ENCODE peak calls at places on chromosomes 4 and X, in eight cellular contexts. One of them, this sample, is unnamed.

GRCh38 chr4:150567070-150567469 is 14.9 kb upstream of the MAB21L2 start:
- DNase-seq in right atrium auricular region: no peak
- DNase-seq in neural progenitor cell: no peak
- DNase-seq in endodermal cell: no peak
- DNase-seq in ovary: no peak
- DNase-seq in adrenal gland: no peak
- DNase-seq in cardiac muscle cell: no peak
- DNase-seq in sigmoid colon: no peak
- DNase-seq in this sample: no peak

GRCh38 chr4:166655231-166655630 is 579.1 kb downstream of the SPOCK3 start:
- DNase-seq in sigmoid colon: no peak
- DNase-seq in ovary: no peak
- DNase-seq in right atrium auricular region: no peak
- DNase-seq in neural progenitor cell: no peak
- DNase-seq in cardiac muscle cell: no peak
- DNase-seq in adrenal gland: no peak
- DNase-seq in endodermal cell: no peak
- DNase-seq in this sample: no peak

GRCh38 chr4:107392951-107393350 is 327.1 kb downstream of the PAPSS1 start:
- DNase-seq in neural progenitor cell: no peak
- DNase-seq in endodermal cell: no peak
- DNase-seq in adrenal gland: no peak
- DNase-seq in right atrium auricular region: no peak
- DNase-seq in ovary: no peak
- DNase-seq in cardiac muscle cell: no peak
- DNase-seq in sigmoid colon: peak
- DNase-seq in this sample: no peak

GRCh38 chr4:118224239-118224829 is 128.5 kb downstream of the PRSS12 start:
- DNase-seq in cardiac muscle cell: peak
- DNase-seq in adrenal gland: no peak
- DNase-seq in neural progenitor cell: peak
- DNase-seq in ovary: no peak
- DNase-seq in sigmoid colon: no peak
- DNase-seq in endodermal cell: no peak
- DNase-seq in right atrium auricular region: no peak
- DNase-seq in this sample: no peak

GRCh38 chr4:7052923-7053715 is 9.9 kb downstream of the TADA2B start:
- DNase-seq in cardiac muscle cell: no peak
- DNase-seq in neural progenitor cell: no peak
- DNase-seq in right atrium auricular region: no peak
- DNase-seq in ovary: no peak
- DNase-seq in endodermal cell: no peak
- DNase-seq in adrenal gland: peak
- DNase-seq in sigmoid colon: peak
- DNase-seq in this sample: no peak

GRCh38 chrX:135463937-135464336 is 42.2 kb downstream of the SMIM10L2A start:
- DNase-seq in sigmoid colon: no peak
- DNase-seq in neural progenitor cell: no peak
- DNase-seq in adrenal gland: no peak
- DNase-seq in right atrium auricular region: no peak
- DNase-seq in cardiac muscle cell: no peak
- DNase-seq in ovary: no peak
- DNase-seq in endodermal cell: no peak
- DNase-seq in this sample: no peak

GRCh38 chr4:8435656-8436121 is 4.8 kb downstream of the ACOX3 start:
- DNase-seq in ovary: no peak
- DNase-seq in cardiac muscle cell: peak
- DNase-seq in endodermal cell: peak
- DNase-seq in adrenal gland: no peak
- DNase-seq in right atrium auricular region: no peak
- DNase-seq in neural progenitor cell: no peak
- DNase-seq in sigmoid colon: no peak
- DNase-seq in this sample: no peak

GRCh38 chr4:76533314-76533713 is 98.3 kb downstream of the SHROOM3 start:
- DNase-seq in ovary: no peak
- DNase-seq in right atrium auricular region: no peak
- DNase-seq in cardiac muscle cell: no peak
- DNase-seq in adrenal gland: no peak
- DNase-seq in endodermal cell: no peak
- DNase-seq in neural progenitor cell: no peak
- DNase-seq in sigmoid colon: no peak
- DNase-seq in this sample: no peak

GRCh38 chrX:49877397-49878101 is 1.7 kb upstream of the USP27X start:
- DNase-seq in ovary: no peak
- DNase-seq in neural progenitor cell: no peak
- DNase-seq in right atrium auricular region: no peak
- DNase-seq in endodermal cell: no peak
- DNase-seq in cardiac muscle cell: no peak
- DNase-seq in adrenal gland: no peak
- DNase-seq in sigmoid colon: no peak
- DNase-seq in this sample: no peak

GRCh38 chr4:2515835-2516550 is 20.5 kb upstream of the FAM193A start:
- DNase-seq in ovary: peak
- DNase-seq in neural progenitor cell: no peak
- DNase-seq in endodermal cell: no peak
- DNase-seq in sigmoid colon: peak
- DNase-seq in right atrium auricular region: peak
- DNase-seq in adrenal gland: no peak
- DNase-seq in cardiac muscle cell: no peak
- DNase-seq in this sample: no peak

GRCh38 chrX:38192007-38192625 is 28.6 kb downstream of the SRPX start:
- DNase-seq in right atrium auricular region: no peak
- DNase-seq in ovary: no peak
- DNase-seq in endodermal cell: peak
- DNase-seq in adrenal gland: peak
- DNase-seq in cardiac muscle cell: peak
- DNase-seq in sigmoid colon: no peak
- DNase-seq in neural progenitor cell: peak
- DNase-seq in this sample: no peak

GRCh38 chr4:2886622-2887021 is 43.0 kb downstream of the ADD1 start:
- DNase-seq in sigmoid colon: no peak
- DNase-seq in ovary: no peak
- DNase-seq in endodermal cell: no peak
- DNase-seq in adrenal gland: no peak
- DNase-seq in cardiac muscle cell: peak
- DNase-seq in neural progenitor cell: peak
- DNase-seq in right atrium auricular region: no peak
- DNase-seq in this sample: no peak

GRCh38 chr4:187814737-187815465 is 180.7 kb upstream of the ZFP42 start:
- DNase-seq in adrenal gland: peak
- DNase-seq in endodermal cell: no peak
- DNase-seq in sigmoid colon: no peak
- DNase-seq in ovary: peak
- DNase-seq in cardiac muscle cell: no peak
- DNase-seq in right atrium auricular region: no peak
- DNase-seq in neural progenitor cell: no peak
- DNase-seq in this sample: no peak

GRCh38 chr4:77582716-77583115 is 22.9 kb upstream of the CXCL13 start:
- DNase-seq in adrenal gland: no peak
- DNase-seq in right atrium auricular region: no peak
- DNase-seq in neural progenitor cell: no peak
- DNase-seq in sigmoid colon: no peak
- DNase-seq in ovary: no peak
- DNase-seq in cardiac muscle cell: no peak
- DNase-seq in endodermal cell: no peak
- DNase-seq in this sample: no peak

GRCh38 chr4:140152760-140153418 is 1.1 kb downstream of the MAML3 start:
- DNase-seq in adrenal gland: peak
- DNase-seq in sigmoid colon: peak
- DNase-seq in endodermal cell: peak
- DNase-seq in cardiac muscle cell: peak
- DNase-seq in neural progenitor cell: peak
- DNase-seq in right atrium auricular region: peak
- DNase-seq in ovary: peak
- DNase-seq in this sample: peak

GRCh38 chrX:132023896-132024386 is 839 bp downstream of the STK26 start:
- DNase-seq in endodermal cell: no peak
- DNase-seq in adrenal gland: no peak
- DNase-seq in cardiac muscle cell: peak
- DNase-seq in right atrium auricular region: no peak
- DNase-seq in sigmoid colon: no peak
- DNase-seq in neural progenitor cell: peak
- DNase-seq in ovary: peak
- DNase-seq in this sample: no peak

GRCh38 chr4:168705121-168705520 is 208.3 kb downstream of the PALLD start:
- DNase-seq in adrenal gland: no peak
- DNase-seq in endodermal cell: no peak
- DNase-seq in neural progenitor cell: no peak
- DNase-seq in ovary: no peak
- DNase-seq in sigmoid colon: no peak
- DNase-seq in right atrium auricular region: no peak
- DNase-seq in cardiac muscle cell: no peak
- DNase-seq in this sample: no peak

GRCh38 chr4:160299608-160300007 is 1196.7 kb downstream of the RAPGEF2 start:
- DNase-seq in neural progenitor cell: no peak
- DNase-seq in sigmoid colon: no peak
- DNase-seq in adrenal gland: no peak
- DNase-seq in right atrium auricular region: no peak
- DNase-seq in endodermal cell: no peak
- DNase-seq in cardiac muscle cell: no peak
- DNase-seq in ovary: no peak
- DNase-seq in this sample: no peak
- H3K4me3 ChIP-seq in neural progenitor cell: no peak
- H3K4me3 ChIP-seq in sigmoid colon: no peak
- H3K4me3 ChIP-seq in adrenal gland: no peak
- H3K4me3 ChIP-seq in right atrium auricular region: no peak
- H3K4me3 ChIP-seq in endodermal cell: no peak
- H3K4me3 ChIP-seq in cardiac muscle cell: no peak
- H3K4me3 ChIP-seq in ovary: no peak
- H3K4me3 ChIP-seq in this sample: no peak

GRCh38 chr4:174215055-174215454 is 68.4 kb downstream of the FBXO8 start:
- DNase-seq in endodermal cell: no peak
- DNase-seq in cardiac muscle cell: no peak
- DNase-seq in neural progenitor cell: no peak
- DNase-seq in sigmoid colon: no peak
- DNase-seq in ovary: no peak
- DNase-seq in adrenal gland: no peak
- DNase-seq in right atrium auricular region: no peak
- DNase-seq in this sample: no peak
- H3K4me3 ChIP-seq in endodermal cell: peak
- H3K4me3 ChIP-seq in cardiac muscle cell: no peak
- H3K4me3 ChIP-seq in neural progenitor cell: peak
- H3K4me3 ChIP-seq in sigmoid colon: no peak
- H3K4me3 ChIP-seq in ovary: no peak
- H3K4me3 ChIP-seq in adrenal gland: no peak
- H3K4me3 ChIP-seq in right atrium auricular region: peak
- H3K4me3 ChIP-seq in this sample: no peak

GRCh38 chr4:94827481-94828110 is 69.8 kb downstream of the BMPR1B start:
- DNase-seq in neural progenitor cell: no peak
- DNase-seq in endodermal cell: no peak
- DNase-seq in adrenal gland: no peak
- DNase-seq in ovary: no peak
- DNase-seq in sigmoid colon: no peak
- DNase-seq in cardiac muscle cell: no peak
- DNase-seq in right atrium auricular region: no peak
- DNase-seq in this sample: no peak
- H3K4me3 ChIP-seq in neural progenitor cell: no peak
- H3K4me3 ChIP-seq in endodermal cell: peak
- H3K4me3 ChIP-seq in adrenal gland: no peak
- H3K4me3 ChIP-seq in ovary: no peak
- H3K4me3 ChIP-seq in sigmoid colon: no peak
- H3K4me3 ChIP-seq in cardiac muscle cell: no peak
- H3K4me3 ChIP-seq in right atrium auricular region: no peak
- H3K4me3 ChIP-seq in this sample: peak

GRCh38 chr4:53854991-53855885 is 209.2 kb downstream of the CHIC2 start:
- DNase-seq in right atrium auricular region: no peak
- DNase-seq in adrenal gland: no peak
- DNase-seq in endodermal cell: no peak
- DNase-seq in sigmoid colon: no peak
- DNase-seq in neural progenitor cell: no peak
- DNase-seq in cardiac muscle cell: no peak
- DNase-seq in ovary: no peak
- DNase-seq in this sample: no peak
- H3K4me3 ChIP-seq in right atrium auricular region: no peak
- H3K4me3 ChIP-seq in adrenal gland: no peak
- H3K4me3 ChIP-seq in endodermal cell: no peak
- H3K4me3 ChIP-seq in sigmoid colon: no peak
- H3K4me3 ChIP-seq in neural progenitor cell: no peak
- H3K4me3 ChIP-seq in cardiac muscle cell: no peak
- H3K4me3 ChIP-seq in ovary: no peak
- H3K4me3 ChIP-seq in this sample: no peak

GRCh38 chrX:119565110-119565663 is at the start of gene STEEP1:
- DNase-seq in neural progenitor cell: peak
- DNase-seq in right atrium auricular region: peak
- DNase-seq in ovary: peak
- DNase-seq in sigmoid colon: peak
- DNase-seq in adrenal gland: peak
- DNase-seq in endodermal cell: peak
- DNase-seq in cardiac muscle cell: peak
- DNase-seq in this sample: peak
- H3K4me3 ChIP-seq in neural progenitor cell: peak
- H3K4me3 ChIP-seq in right atrium auricular region: peak
- H3K4me3 ChIP-seq in ovary: peak
- H3K4me3 ChIP-seq in sigmoid colon: peak
- H3K4me3 ChIP-seq in adrenal gland: no peak
- H3K4me3 ChIP-seq in endodermal cell: peak
- H3K4me3 ChIP-seq in cardiac muscle cell: peak
- H3K4me3 ChIP-seq in this sample: peak

GRCh38 chr4:146640021-146640425 is 1.3 kb downstream of the POU4F2 start:
- DNase-seq in sigmoid colon: no peak
- DNase-seq in ovary: no peak
- DNase-seq in neural progenitor cell: no peak
- DNase-seq in right atrium auricular region: no peak
- DNase-seq in adrenal gland: no peak
- DNase-seq in cardiac muscle cell: no peak
- DNase-seq in endodermal cell: no peak
- DNase-seq in this sample: no peak
- H3K4me3 ChIP-seq in sigmoid colon: no peak
- H3K4me3 ChIP-seq in ovary: no peak
- H3K4me3 ChIP-seq in neural progenitor cell: no peak
- H3K4me3 ChIP-seq in right atrium auricular region: no peak
- H3K4me3 ChIP-seq in adrenal gland: no peak
- H3K4me3 ChIP-seq in cardiac muscle cell: no peak
- H3K4me3 ChIP-seq in endodermal cell: no peak
- H3K4me3 ChIP-seq in this sample: no peak

GRCh38 chrX:118976599-118977340 is 2.4 kb downstream of the LONRF3 start:
- DNase-seq in ovary: peak
- DNase-seq in adrenal gland: peak
- DNase-seq in endodermal cell: peak
- DNase-seq in cardiac muscle cell: no peak
- DNase-seq in sigmoid colon: peak
- DNase-seq in neural progenitor cell: no peak
- DNase-seq in right atrium auricular region: no peak
- DNase-seq in this sample: no peak
- H3K4me3 ChIP-seq in ovary: peak
- H3K4me3 ChIP-seq in adrenal gland: no peak
- H3K4me3 ChIP-seq in endodermal cell: no peak
- H3K4me3 ChIP-seq in cardiac muscle cell: no peak
- H3K4me3 ChIP-seq in sigmoid colon: peak
- H3K4me3 ChIP-seq in neural progenitor cell: no peak
- H3K4me3 ChIP-seq in right atrium auricular region: peak
- H3K4me3 ChIP-seq in this sample: peak

This sample was measured in thoracic aorta.